ENCODE peak calls at places on chromosomes 11 and 22, in five cellular contexts. P is HepG2, X is SK-N-SH, S is K562, U is GM12878. C is an unnamed sample.

GRCh38 chr11:36265793-36266628 is 23.2 kb downstream of the COMMD9 start:
- DNase-seq in U (no peak), X (peak; percentile 81), P (peak; percentile 16), S (peak; percentile 78), C (peak; percentile 42)

GRCh38 chr11:103863497-103863896 is 172.9 kb upstream of the DDI1 start:
- DNase-seq in P (no peak), X (no peak), S (no peak), U (no peak), C (peak; percentile 82)

GRCh38 chr22:49359061-49359460 is 468.6 kb downstream of the BRD1 start:
- DNase-seq in S (no peak), X (no peak), P (no peak), U (no peak), C (no peak)

GRCh38 chr11:126790550-126790981 is 210.0 kb downstream of the KIRREL3 start:
- DNase-seq in U (no peak), P (no peak), X (no peak), S (no peak), C (peak; percentile 98)

GRCh38 chr11:75771646-75772410 is 3.2 kb downstream of the DGAT2 start:
- DNase-seq in P (no peak), X (no peak), S (no peak), U (no peak), C (peak; percentile 85)

GRCh38 chr11:126352934-126353801 is 2.3 kb upstream of the ST3GAL4 start:
- DNase-seq in S (peak; percentile 57), U (peak; percentile 15), X (no peak), P (peak; percentile 29), C (peak; percentile 75)

GRCh38 chr11:94884322-94884721 is 89.0 kb downstream of the CWC15 start:
- DNase-seq in P (no peak), X (no peak), S (no peak), U (no peak), C (no peak)

GRCh38 chr22:46752286-46752685 is 10.2 kb upstream of the TBC1D22A start:
- DNase-seq in S (no peak), X (no peak), P (no peak), U (no peak), C (no peak)

GRCh38 chr11:15258433-15259350 is 144.0 kb downstream of the INSC start:
- DNase-seq in X (no peak), U (no peak), P (peak; percentile 62), S (no peak), C (peak; percentile 34)

GRCh38 chr22:26503758-26504157 is 8.5 kb downstream of the TFIP11 start:
- DNase-seq in U (no peak), X (no peak), P (no peak), S (no peak), C (no peak)

GRCh38 chr11:108768964-108769363 is 104.1 kb downstream of the DDX10 start:
- DNase-seq in P (no peak), U (no peak), S (no peak), X (no peak), C (no peak)

GRCh38 chr11:108774037-108774436 is 109.2 kb downstream of the DDX10 start:
- DNase-seq in U (no peak), S (no peak), P (no peak), X (no peak), C (no peak)

GRCh38 chr11:108766596-108767173 is 101.8 kb downstream of the DDX10 start:
- DNase-seq in U (no peak), X (no peak), P (no peak), S (no peak), C (no peak)

GRCh38 chr11:108768370-108768769 is 103.5 kb downstream of the DDX10 start:
- DNase-seq in P (no peak), U (no peak), X (no peak), S (no peak), C (peak; percentile 75)
- TF ChIP-seq MXI1 in P (no peak), U (no peak), X (no peak), S (no peak), C (no peak)

DNA sequence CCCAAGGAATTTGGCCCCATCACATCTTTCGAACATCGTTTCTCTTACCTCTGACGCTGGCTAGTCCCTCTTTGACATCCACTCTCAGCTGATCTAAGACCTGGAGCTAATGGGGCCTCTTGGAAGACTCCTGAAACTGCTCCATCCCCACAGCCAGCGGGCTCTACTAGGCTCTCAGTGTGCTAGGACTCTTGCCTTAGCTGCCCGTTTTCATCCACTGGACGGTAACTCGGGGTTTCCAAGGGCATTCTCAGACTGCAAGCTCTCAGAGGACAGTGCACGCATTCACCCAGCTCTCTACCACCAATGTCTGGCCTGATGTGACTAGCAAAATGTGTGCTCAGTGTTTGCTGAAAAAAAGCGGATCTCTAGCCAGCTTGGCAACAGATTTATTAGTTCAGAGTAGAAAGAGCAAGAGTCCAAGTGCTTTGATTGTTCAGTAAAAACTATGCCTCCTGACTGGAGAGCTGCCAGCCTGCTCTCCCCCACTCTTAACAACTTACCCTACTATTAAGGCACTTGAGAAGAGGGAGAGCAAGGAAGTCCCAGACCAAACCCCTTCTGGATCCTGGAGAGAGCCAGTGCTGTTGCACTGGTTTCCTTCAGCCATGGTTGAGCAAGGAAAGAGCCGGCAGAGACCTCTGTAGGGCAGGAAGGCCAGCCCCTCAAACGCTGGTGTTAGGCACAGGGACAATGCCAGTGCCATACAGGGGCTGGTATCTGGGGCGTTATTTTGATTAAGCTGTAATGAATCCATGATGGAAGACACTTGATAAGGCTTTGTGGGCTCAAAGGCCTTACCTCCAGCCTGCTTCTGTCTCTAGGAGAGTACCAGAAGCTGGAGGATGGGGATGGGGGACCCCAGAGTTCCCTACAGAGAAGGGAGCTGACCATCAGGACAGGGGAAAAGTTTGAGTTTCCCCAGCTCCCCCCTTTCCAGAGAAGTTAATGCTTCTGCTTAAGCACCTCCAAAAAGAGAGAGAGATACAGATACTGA is 9.2 kb downstream of the RELA start:
- DNase-seq in P (peak; percentile 88), X (no peak), U (no peak), S (no peak), C (no peak)
- TF ChIP-seq RFX5 in P (no peak), X (no peak), U (no peak), S (no peak), C (no peak)

GRCh38 chr11:117839234-117839882 is 14.8 kb upstream of the FXYD2 start:
- DNase-seq in X (no peak), S (no peak), U (no peak), P (no peak), C (no peak)

GRCh38 chr11:117836077-117836960 is 11.8 kb upstream of the FXYD2 start:
- DNase-seq in S (no peak), X (no peak), P (no peak), U (no peak), C (no peak)

GRCh38 chr11:117837070-117837776 is 12.7 kb upstream of the FXYD2 start:
- DNase-seq in X (no peak), U (no peak), S (no peak), P (no peak), C (no peak)

GRCh38 chr11:117835576-117835975 is 11.0 kb upstream of the FXYD2 start:
- DNase-seq in U (no peak), P (no peak), X (no peak), S (no peak), C (no peak)

DNA sequence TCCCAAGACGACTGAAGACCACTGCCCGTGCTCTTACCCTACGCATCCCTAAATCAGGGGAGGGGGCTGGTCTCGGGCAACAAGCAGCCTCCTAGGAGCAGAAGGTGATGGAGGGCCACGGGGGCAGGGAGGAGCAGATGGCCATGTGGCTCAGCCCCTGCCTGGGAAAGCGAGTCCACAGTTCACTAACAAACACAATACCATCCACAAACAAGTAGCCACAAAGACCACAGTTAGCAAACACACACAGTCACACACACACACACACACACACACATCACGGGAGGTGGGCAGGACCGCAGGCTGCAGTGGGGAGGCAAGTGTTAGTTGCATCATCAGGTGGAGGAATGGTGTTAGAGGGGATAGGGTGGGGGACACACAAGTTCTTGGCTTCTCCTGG is 13.2 kb upstream of the FXYD2 start:
- DNase-seq in U (no peak), X (no peak), P (no peak), S (no peak), C (no peak)
- TF ChIP-seq MXI1 in U (no peak), X (no peak), P (no peak), S (no peak), C (no peak)

DNA sequence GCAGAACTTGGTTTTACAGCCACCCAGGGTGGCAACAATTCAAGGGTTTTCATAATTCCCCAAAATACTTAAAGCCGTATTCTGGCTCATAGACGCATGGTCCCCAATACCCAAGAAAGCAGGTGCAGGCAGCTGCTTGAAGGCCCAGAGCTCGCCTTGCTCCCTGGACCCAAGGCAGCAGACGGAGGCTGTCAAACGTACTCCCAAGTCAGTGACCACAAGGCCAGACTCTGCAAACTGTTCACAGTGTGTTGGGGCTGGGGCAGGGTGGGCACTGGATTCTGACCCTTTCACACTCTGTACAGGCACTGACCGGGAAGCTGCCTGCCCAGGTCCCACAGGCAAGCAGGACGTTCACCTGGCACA is 21.5 kb downstream of the TMEM184B start:
- DNase-seq in U (no peak), S (no peak), X (no peak), P (no peak), C (no peak)
- TF ChIP-seq RFX5 in U (no peak), S (no peak), X (no peak), P (no peak), C (no peak)

DNA sequence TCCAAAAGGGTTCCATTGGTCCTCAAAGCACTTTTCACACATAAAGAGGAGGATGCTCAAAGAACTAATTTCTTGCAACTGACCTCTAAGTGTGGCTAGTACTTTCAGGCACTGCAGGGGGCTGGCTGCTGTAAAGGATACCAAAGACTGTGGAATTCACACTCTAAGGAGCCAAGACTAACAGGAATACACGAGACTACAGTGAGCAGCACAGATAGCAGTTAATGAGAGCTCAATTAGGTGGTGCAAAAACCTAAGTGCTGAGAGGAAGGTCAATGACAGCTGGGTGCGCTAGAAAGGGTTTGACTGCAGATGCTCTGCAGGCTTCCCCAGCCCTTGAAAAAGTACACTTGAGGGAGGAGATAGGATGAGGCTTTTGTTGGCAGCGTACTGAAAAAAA is 124.3 kb upstream of the NTM start:
- DNase-seq in X (no peak), U (no peak), P (no peak), S (no peak), C (no peak)
- TF ChIP-seq MXI1 in X (no peak), U (no peak), P (no peak), S (no peak), C (no peak)

GRCh38 chr22:37782340-37783168 is 25.2 kb upstream of the GCAT start:
- DNase-seq in S (peak; percentile 55), U (no peak), P (peak; percentile 63), X (no peak), C (peak; percentile 44)
- TF ChIP-seq RFX5 in S (no peak), U (no peak), P (no peak), X (no peak), C (no peak)

GRCh38 chr11:12394601-12395000 is 17.2 kb downstream of the PARVA start:
- DNase-seq in X (no peak), P (no peak), U (no peak), S (no peak), C (no peak)
- TF ChIP-seq MXI1 in X (no peak), P (no peak), U (no peak), S (no peak), C (no peak)